ENCODE peak calls at places on chromosomes 4 and X, in four cellular contexts. Y, X, F and W are unnamed samples.

GRCh38 chr4:3241905-3242304 is 7.1 kb upstream of the MSANTD1 start:
- DNase-seq in Y (peak), X (no peak), F (no peak), W (no peak)

GRCh38 chrX:54043696-54044125 is 562 bp downstream of the PHF8 start:
- DNase-seq in Y (no peak), X (no peak), F (peak), W (no peak)

GRCh38 chr4:142901166-142901662 is 55.1 kb upstream of the INPP4B start:
- DNase-seq in Y (no peak), X (no peak), F (no peak), W (no peak)

GRCh38 chr4:26397086-26397485 is 76.3 kb downstream of the RBPJ start:
- DNase-seq in Y (no peak), X (no peak), F (no peak), W (no peak)

GRCh38 chrX:39298821-39299220 is 497.6 kb downstream of the MID1IP1 start:
- DNase-seq in Y (no peak), X (no peak), F (no peak), W (no peak)

GRCh38 chrX:97806238-97806637 is 922.5 kb downstream of the RPA4 start:
- DNase-seq in Y (no peak), X (no peak), F (no peak), W (peak)

GRCh38 chr4:107709916-107710315 is 10.1 kb downstream of the PAPSS1 start:
- DNase-seq in Y (no peak), X (no peak), F (no peak), W (no peak)

GRCh38 chr4:22869235-22869634 is 176.5 kb downstream of the GBA3 start:
- DNase-seq in Y (no peak), X (no peak), F (no peak), W (no peak)

GRCh38 chr4:74395633-74396032 is 30.7 kb downstream of the EREG start:
- DNase-seq in Y (no peak), X (no peak), F (no peak), W (no peak)

GRCh38 chr4:8698341-8699062 is 105.9 kb downstream of the CPZ start:
- DNase-seq in Y (peak), X (peak), F (no peak), W (no peak)

GRCh38 chr4:48780867-48781219 is 764 bp upstream of the FRYL start:
- DNase-seq in Y (peak), X (no peak), F (no peak), W (no peak)

GRCh38 chr4:20544645-20545044 is 155.6 kb upstream of the PACRGL start:
- DNase-seq in Y (no peak), X (no peak), F (no peak), W (no peak)

DNA sequence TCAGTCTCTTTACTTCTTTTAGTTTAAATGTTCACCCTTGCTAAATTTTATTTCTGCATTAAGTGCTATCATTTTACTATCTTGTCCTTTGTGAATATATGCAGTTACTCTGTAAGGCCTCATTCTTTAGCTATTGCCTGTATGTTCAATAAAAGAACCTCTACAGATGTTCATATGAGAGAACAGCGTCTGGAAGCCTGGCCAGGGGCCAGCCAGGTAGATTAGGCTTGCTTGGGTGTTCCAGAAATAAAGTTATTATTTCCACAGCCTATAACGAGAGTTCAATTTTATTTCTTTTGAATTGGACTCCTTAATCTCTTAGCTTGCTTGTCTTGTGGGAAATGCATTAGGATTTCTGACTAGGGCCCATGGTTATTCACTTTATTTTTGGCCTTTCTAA is 214.5 kb downstream of the TLL1 start:
- DNase-seq in Y (no peak), X (no peak), F (no peak), W (no peak)
- TF ChIP-seq POLR2A in Y (no peak), X (no peak), F (no peak), W (no peak)

GRCh38 chr4:7034262-7035081 is 8.7 kb upstream of the TADA2B start:
- DNase-seq in Y (no peak), X (peak), F (no peak), W (peak)
- TF ChIP-seq POLR2A in Y (no peak), X (no peak), F (no peak), W (no peak)

DNA sequence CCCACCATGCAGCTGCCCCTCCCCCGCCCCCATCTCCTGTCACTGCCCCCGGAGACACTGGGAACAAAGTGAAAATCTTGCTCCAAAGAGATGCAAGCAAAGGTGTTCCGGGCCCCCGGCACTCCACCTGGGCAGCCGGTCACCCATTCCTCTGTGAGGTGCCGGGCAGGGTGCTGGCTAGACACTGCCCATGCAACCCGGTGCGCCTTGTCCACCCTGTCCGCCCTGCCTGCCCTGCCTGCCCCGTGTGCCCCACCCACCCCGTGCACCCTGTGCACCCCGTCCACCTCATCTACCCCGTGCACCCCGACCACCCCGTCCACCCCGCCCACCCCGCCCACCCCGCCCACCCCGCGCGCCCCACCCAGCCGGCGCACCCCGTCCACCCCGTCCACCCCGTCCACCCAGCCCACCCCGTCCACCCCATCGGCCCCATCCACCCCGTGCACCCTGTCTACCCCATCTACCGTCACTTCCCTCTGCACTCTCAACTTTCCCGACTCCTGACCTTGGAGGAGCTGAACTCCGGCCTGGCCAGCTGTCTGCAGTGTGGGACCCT is 31.9 kb upstream of the FGFR3 start:
- DNase-seq in Y (no peak), X (no peak), F (no peak), W (no peak)
- TF ChIP-seq POLR2A in Y (no peak), X (no peak), F (no peak), W (no peak)

GRCh38 chr4:1937550-1937949 is 66.4 kb downstream of the NSD2 start:
- DNase-seq in Y (no peak), X (no peak), F (no peak), W (no peak)
- TF ChIP-seq POLR2A in Y (no peak), X (no peak), F (no peak), W (no peak)

GRCh38 chr4:158798062-158798461 is 29.2 kb downstream of the FNIP2 start:
- DNase-seq in Y (no peak), X (no peak), F (no peak), W (no peak)
- TF ChIP-seq POLR2A in Y (no peak), X (no peak), F (no peak), W (no peak)